ENCODE peak calls at places on chromosomes 12 and 14, in nine cellular contexts. N, A, X, Z, O, Y, C, V and W are unnamed samples.

GRCh38 chr14:100546051-100546443 is 41.2 kb downstream of the BEGAIN start:
- DNase-seq in Y (no peak), Z (no peak), O (no peak), A (no peak), X (no peak), C (no peak), V (no peak), N (no peak), W (no peak)

GRCh38 chr12:56114084-56114483 is 2.3 kb upstream of the RPL41 start:
- DNase-seq in X (no peak), N (no peak), V (no peak), O (no peak), Y (no peak), A (no peak), Z (no peak), C (no peak), W (no peak)

GRCh38 chr14:71497645-71498086 is 434.6 kb upstream of the RGS6 start:
- DNase-seq in Y (peak), V (no peak), A (peak), C (peak), N (no peak), X (peak), O (no peak), Z (no peak), W (peak)

GRCh38 chr12:18454330-18454729 is 193.0 kb downstream of the PIK3C2G start:
- DNase-seq in A (no peak), V (no peak), N (no peak), O (no peak), C (no peak), X (no peak), Z (no peak), Y (no peak), W (no peak)

GRCh38 chr12:100794441-100795192 is at the start of gene ANO4:
- DNase-seq in N (peak), O (peak), Z (no peak), A (no peak), Y (no peak), C (no peak), V (no peak), X (peak), W (peak)

GRCh38 chr12:124883263-124883876 is 19.7 kb upstream of the SCARB1 start:
- DNase-seq in Z (no peak), V (no peak), Y (no peak), C (no peak), O (no peak), N (no peak), A (no peak), X (peak), W (no peak)

GRCh38 chr12:123122649-123123048 is 28.2 kb downstream of the PITPNM2 start:
- DNase-seq in Z (no peak), C (no peak), A (no peak), X (no peak), N (no peak), V (no peak), Y (no peak), O (no peak), W (no peak)

GRCh38 chr12:11954181-11954580 is 116.6 kb upstream of the BCL2L14 start:
- DNase-seq in A (no peak), X (no peak), Z (no peak), N (no peak), O (no peak), Y (no peak), C (no peak), V (no peak), W (no peak)

GRCh38 chr12:94147377-94147990 is 893 bp upstream of the PLXNC1 start:
- DNase-seq in X (no peak), A (no peak), Y (no peak), N (no peak), V (no peak), C (no peak), Z (no peak), O (no peak), W (no peak)

GRCh38 chr14:100078997-100079561 is 13.9 kb downstream of the EVL start:
- DNase-seq in Y (no peak), O (no peak), Z (no peak), V (peak), A (no peak), X (peak), C (no peak), N (peak), W (no peak)

GRCh38 chr12:45292486-45293195 is 76.7 kb downstream of the ANO6 start:
- DNase-seq in V (no peak), C (no peak), Y (no peak), O (no peak), X (peak), Z (no peak), N (no peak), A (no peak), W (no peak)

GRCh38 chr12:13099910-13100609 is 3.4 kb downstream of the GSG1 start:
- DNase-seq in N (no peak), V (no peak), O (no peak), X (no peak), Y (no peak), C (no peak), Z (no peak), A (peak), W (peak)

GRCh38 chr12:57234571-57235011 is 5.1 kb downstream of the SHMT2 start:
- DNase-seq in Y (no peak), O (no peak), C (no peak), Z (no peak), V (no peak), A (no peak), X (no peak), N (peak), W (no peak)

GRCh38 chr14:66315548-66315947 is 170.6 kb upstream of the CCDC196 start:
- DNase-seq in A (no peak), V (no peak), N (no peak), O (no peak), X (no peak), Z (no peak), Y (no peak), C (no peak), W (no peak)

GRCh38 chr12:47032644-47033043 is 46.8 kb upstream of the PCED1B start:
- DNase-seq in O (no peak), C (peak), X (peak), Z (no peak), V (no peak), A (no peak), N (peak), Y (peak), W (peak)

GRCh38 chr12:14663002-14663401 is 33.4 kb downstream of the GUCY2C start:
- DNase-seq in V (no peak), Z (no peak), C (no peak), A (no peak), Y (no peak), X (no peak), O (no peak), N (no peak), W (no peak)

GRCh38 chr14:105064721-105065143 is 498 bp downstream of the GPR132 start:
- DNase-seq in C (no peak), X (peak), N (peak), O (no peak), A (no peak), Y (peak), Z (no peak), V (no peak), W (no peak)

GRCh38 chr14:52338282-52338681 is 24.2 kb downstream of the PTGER2 start:
- DNase-seq in Y (peak), Z (no peak), N (no peak), A (no peak), V (no peak), X (peak), C (no peak), O (no peak), W (peak)

GRCh38 chr12:39723831-39724230 is 104.2 kb upstream of the ABCD2 start:
- DNase-seq in Y (peak), C (no peak), V (no peak), A (peak), X (no peak), N (no peak), Z (no peak), O (no peak), W (peak)

GRCh38 chr14:76051717-76052459 is 66.3 kb downstream of the IFT43 start:
- DNase-seq in X (no peak), Y (no peak), O (no peak), N (no peak), A (no peak), V (no peak), Z (no peak), C (no peak), W (no peak)

GRCh38 chr12:108004368-108004767 is 124.7 kb upstream of the WSCD2 start:
- DNase-seq in C (no peak), Y (no peak), N (no peak), V (no peak), A (no peak), X (no peak), Z (no peak), O (no peak), W (no peak)

GRCh38 chr14:58082491-58083098 is 69.4 kb downstream of the ARMH4 start:
- DNase-seq in Y (peak), X (peak), N (no peak), C (no peak), V (no peak), A (peak), O (no peak), Z (no peak), W (peak)

GRCh38 chr12:128940090-128940888 is 87.0 kb downstream of the GLT1D1 start:
- DNase-seq in C (no peak), O (no peak), X (no peak), N (no peak), A (no peak), Y (no peak), Z (no peak), V (no peak), W (peak)

GRCh38 chr12:66426696-66427095 is 124.4 kb downstream of the HELB start:
- DNase-seq in Z (no peak), N (no peak), V (no peak), X (no peak), C (no peak), Y (no peak), O (no peak), A (no peak), W (no peak)

GRCh38 chr12:94762259-94762942 is 112.0 kb upstream of the TMCC3 start:
- DNase-seq in A (peak), C (no peak), X (no peak), Z (no peak), V (no peak), O (no peak), N (no peak), Y (no peak), W (no peak)

GRCh38 chr12:104050436-104050835 is 449 bp upstream of the GLT8D2 start:
- DNase-seq in Y (no peak), A (no peak), O (no peak), V (no peak), X (no peak), Z (no peak), C (no peak), N (no peak), W (no peak)

GRCh38 chr14:92665699-92666110 is 82.7 kb downstream of the LGMN start:
- DNase-seq in Z (no peak), V (no peak), Y (no peak), A (no peak), X (no peak), O (no peak), C (no peak), N (no peak), W (no peak)

GRCh38 chr14:37588956-37589737 is 5.9 kb downstream of the FOXA1 start:
- DNase-seq in N (no peak), C (no peak), Y (no peak), X (no peak), O (no peak), V (no peak), Z (no peak), A (no peak), W (no peak)

GRCh38 chr14:75513911-75514672 is 8.2 kb upstream of the BATF start:
- DNase-seq in O (no peak), V (no peak), Y (no peak), N (no peak), X (no peak), Z (no peak), C (no peak), A (no peak), W (no peak)

GRCh38 chr12:92185052-92185451 is 39.4 kb upstream of the BTG1 start:
- DNase-seq in Y (no peak), V (no peak), C (no peak), A (no peak), O (no peak), Z (no peak), X (no peak), N (no peak), W (no peak)

GRCh38 chr12:5388581-5389535 is 43.0 kb upstream of the NTF3 start:
- DNase-seq in O (no peak), X (peak), C (no peak), A (no peak), N (no peak), Z (no peak), Y (no peak), V (no peak), W (peak)

GRCh38 chr14:71803539-71804260 is 128.5 kb upstream of the RGS6 start:
- DNase-seq in O (no peak), C (no peak), V (no peak), Y (peak), X (peak), N (no peak), A (peak), Z (no peak), W (peak)

GRCh38 chr14:88551094-88551870 is 3.5 kb downstream of the PTPN21 start:
- DNase-seq in Z (peak), Y (peak), X (peak), C (no peak), A (no peak), O (peak), V (no peak), N (peak), W (peak)

GRCh38 chr12:3311027-3311402 is 180.0 kb upstream of the PRMT8 start:
- DNase-seq in Y (no peak), Z (no peak), X (no peak), O (no peak), A (peak), C (no peak), V (no peak), N (no peak), W (peak)

GRCh38 chr14:61644834-61645233 is 50.5 kb upstream of the HIF1A start:
- DNase-seq in O (no peak), V (no peak), C (no peak), Z (no peak), N (peak), X (peak), A (no peak), Y (no peak), W (no peak)

GRCh38 chr12:21528953-21529352 is 2.9 kb downstream of the SPX start:
- DNase-seq in O (no peak), X (no peak), A (no peak), V (no peak), Y (no peak), C (no peak), N (no peak), Z (no peak), W (no peak)

GRCh38 chr14:50714452-50715073 is 46.5 kb upstream of the SAV1 start:
- DNase-seq in O (no peak), N (peak), Z (no peak), C (no peak), A (no peak), X (peak), V (no peak), Y (peak), W (peak)

GRCh38 chr12:97557116-97557515 is 94.5 kb downstream of the RMST start:
- DNase-seq in Z (no peak), O (no peak), X (no peak), V (no peak), Y (no peak), A (no peak), N (no peak), C (no peak), W (no peak)

GRCh38 chr14:53670701-53671100 is 285.9 kb downstream of the BMP4 start:
- DNase-seq in Z (no peak), A (peak), V (no peak), N (no peak), C (no peak), X (peak), Y (peak), O (no peak), W (peak)